ENCODE peak calls at places on chromosome 18, in eight cellular contexts. D, E, F, K, R, G, B and T are unnamed samples.

GRCh38 chr18:74083071-74083954 is 64.3 kb downstream of the FBXO15 start:
- DNase-seq in G (no peak), R (no peak), D (no peak), B (no peak), F (no peak), K (no peak), E (no peak), T (no peak)

GRCh38 chr18:63141777-63142176 is 177.8 kb downstream of the BCL2 start:
- DNase-seq in F (no peak), E (no peak), R (no peak), B (no peak), K (no peak), D (no peak), G (no peak), T (peak)

GRCh38 chr18:12857215-12857924 is 26.7 kb downstream of the PTPN2 start:
- DNase-seq in F (no peak), R (no peak), G (no peak), B (no peak), D (no peak), E (no peak), K (no peak), T (no peak)

GRCh38 chr18:59455728-59456276 is 96.7 kb upstream of the LMAN1 start:
- DNase-seq in E (peak), F (no peak), K (no peak), G (no peak), R (no peak), D (no peak), B (no peak), T (no peak)

GRCh38 chr18:75128911-75129716 is 79.8 kb downstream of the PTGR3 start:
- DNase-seq in K (no peak), E (no peak), F (no peak), R (no peak), D (no peak), G (no peak), B (no peak), T (peak)

GRCh38 chr18:55224086-55224625 is 264.9 kb upstream of the CCDC68 start:
- DNase-seq in B (no peak), D (no peak), E (no peak), K (no peak), R (no peak), G (no peak), F (no peak), T (no peak)

GRCh38 chr18:62282188-62282629 is 42.9 kb upstream of the TNFRSF11A start:
- DNase-seq in E (no peak), F (no peak), B (no peak), D (no peak), R (no peak), K (no peak), G (no peak), T (no peak)

GRCh38 chr18:21484851-21485636 is 115.5 kb downstream of the ESCO1 start:
- DNase-seq in D (no peak), F (no peak), R (no peak), G (no peak), E (no peak), B (no peak), K (no peak), T (no peak)

GRCh38 chr18:32998285-32998684 is 225.5 kb upstream of the KLHL14 start:
- DNase-seq in K (no peak), G (no peak), E (no peak), B (no peak), F (no peak), D (no peak), R (no peak), T (no peak)

GRCh38 chr18:73479472-73479871 is 611.7 kb upstream of the NETO1 start:
- DNase-seq in G (no peak), F (no peak), D (no peak), B (no peak), R (no peak), K (no peak), E (no peak), T (no peak)

GRCh38 chr18:31487251-31488015 is 10.5 kb upstream of the DSG2 start:
- DNase-seq in R (no peak), G (no peak), F (no peak), D (peak), K (no peak), B (no peak), E (no peak), T (no peak)

GRCh38 chr18:293557-293956 is 25.7 kb upstream of the THOC1 start:
- DNase-seq in K (no peak), D (no peak), G (no peak), E (no peak), B (no peak), R (no peak), F (no peak), T (no peak)

GRCh38 chr18:34773961-34774754 is 64.1 kb downstream of the DTNA start:
- DNase-seq in E (peak), B (no peak), G (no peak), D (no peak), K (no peak), F (no peak), R (peak), T (no peak)

GRCh38 chr18:69631281-69631680 is 230.6 kb downstream of the DOK6 start:
- DNase-seq in K (no peak), B (no peak), R (no peak), G (no peak), D (no peak), E (no peak), F (no peak), T (no peak)

DNA sequence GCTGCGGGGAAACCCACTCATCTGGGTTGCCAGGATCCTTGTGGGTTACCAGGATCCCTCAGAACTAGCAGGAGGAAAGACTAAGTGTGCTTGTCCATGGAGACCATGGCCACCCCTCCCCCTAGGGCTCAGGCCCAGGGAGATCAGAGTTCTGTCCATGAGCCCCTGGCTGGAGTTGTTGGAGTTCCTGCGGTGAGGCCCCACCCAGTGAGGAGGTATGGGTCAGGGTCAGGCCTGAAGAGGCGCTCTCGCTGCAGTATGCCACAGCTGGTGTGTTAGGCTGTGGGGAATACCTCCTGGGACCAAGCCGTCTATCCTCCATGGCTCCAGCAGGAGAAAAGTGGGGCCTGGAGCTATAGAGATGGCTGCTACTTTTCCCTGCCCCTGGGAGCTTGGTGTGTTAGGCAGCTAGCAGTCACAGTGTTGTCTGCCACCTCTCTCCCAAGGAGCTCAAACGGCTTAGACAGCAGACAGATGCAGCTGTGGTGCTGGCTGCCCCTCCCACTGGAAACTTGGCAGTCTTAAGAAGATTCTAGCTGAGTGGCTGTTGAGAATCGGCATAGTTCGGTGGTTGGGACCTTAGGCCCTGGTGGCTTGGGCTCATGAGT is 240.3 kb upstream of the CELF4 start:
- DNase-seq in K (no peak), F (no peak), R (no peak), B (no peak), E (no peak), D (no peak), G (no peak), T (no peak)
- TF ChIP-seq POLR2AphosphoS5 in K (no peak), F (no peak), R (no peak), B (no peak), E (no peak), D (no peak), G (no peak), T (no peak)

GRCh38 chr18:22933206-22933957 is at the start of gene RBBP8:
- DNase-seq in B (peak), F (peak), E (peak), G (peak), D (peak), R (peak), K (peak), T (peak)
- TF ChIP-seq POLR2A in B (peak), F (peak), E (peak), G (peak), D (peak), R (no peak), K (peak), T (peak)

GRCh38 chr18:2970762-2971659 is 41.9 kb downstream of the LPIN2 start:
- DNase-seq in B (no peak), K (no peak), E (no peak), R (no peak), D (no peak), F (no peak), G (no peak), T (peak)
- TF ChIP-seq POLR2AphosphoS5 in B (no peak), K (no peak), E (peak), R (no peak), D (no peak), F (no peak), G (no peak), T (peak)

GRCh38 chr18:76822510-76823165 is at the start of gene ZNF236:
- DNase-seq in R (peak), F (peak), D (no peak), G (peak), K (no peak), B (peak), E (peak), T (peak)
- TF ChIP-seq POLR2A in R (no peak), F (no peak), D (peak), G (peak), K (peak), B (peak), E (no peak), T (peak)

DNA sequence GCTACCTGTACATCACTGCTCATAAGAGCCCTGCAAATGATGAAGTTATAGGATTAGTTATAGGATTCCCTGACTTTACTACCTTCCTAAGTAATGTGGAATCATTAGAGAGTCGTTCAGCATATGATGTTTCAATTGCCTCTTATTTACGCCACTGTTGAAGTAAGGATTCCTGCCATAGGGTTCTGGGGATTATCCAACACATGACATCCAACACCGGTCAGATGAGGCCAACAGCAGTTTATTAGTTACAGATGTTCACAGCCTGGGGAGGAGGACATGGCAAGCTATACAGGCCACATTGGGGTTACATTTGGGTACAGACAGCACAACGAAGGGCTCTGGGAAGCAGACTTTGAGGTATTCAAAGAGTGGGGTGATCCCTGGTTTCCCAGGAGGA is 134.1 kb upstream of the MC4R start:
- DNase-seq in R (no peak), D (no peak), F (no peak), G (no peak), E (no peak), K (no peak), B (no peak), T (no peak)
- TF ChIP-seq POLR2AphosphoS5 in R (no peak), D (no peak), F (no peak), G (no peak), E (no peak), K (no peak), B (no peak), T (no peak)

GRCh38 chr18:23236876-23237468 is 101.7 kb downstream of the CABLES1 start:
- DNase-seq in F (no peak), D (no peak), B (no peak), R (no peak), G (no peak), K (no peak), E (no peak), T (peak)

GRCh38 chr18:23239350-23239692 is 104.0 kb downstream of the CABLES1 start:
- DNase-seq in K (no peak), F (no peak), G (no peak), B (no peak), D (no peak), E (no peak), R (no peak), T (no peak)

GRCh38 chr18:23238651-23239349 is 103.5 kb downstream of the CABLES1 start:
- DNase-seq in F (no peak), K (no peak), R (no peak), B (no peak), D (no peak), E (no peak), G (no peak), T (no peak)

GRCh38 chr18:23238152-23238531 is 102.9 kb downstream of the CABLES1 start:
- DNase-seq in B (peak), G (no peak), K (no peak), R (peak), F (no peak), E (peak), D (no peak), T (no peak)

GRCh38 chr18:23237524-23238151 is 102.4 kb downstream of the CABLES1 start:
- DNase-seq in G (peak), R (peak), B (peak), F (peak), E (peak), D (no peak), K (no peak), T (peak)
- TF ChIP-seq POLR2A in G (no peak), R (no peak), B (no peak), F (no peak), E (no peak), D (no peak), K (no peak), T (no peak)

GRCh38 chr18:77366725-77367641 is 117.3 kb downstream of the GALR1 start:
- DNase-seq in K (no peak), R (no peak), D (no peak), G (no peak), F (no peak), E (no peak), B (peak), T (no peak)
- TF ChIP-seq POLR2AphosphoS5 in K (no peak), R (no peak), D (no peak), G (no peak), F (no peak), E (no peak), B (peak), T (no peak)